ENCODE peak calls at places on chromosomes 11 and 22, in eight cellular contexts. B is EL; Z is T-helper 17 cell; O is sigmoid colon; Q is pancreas; S is OCI-LY7; H is activated CD4-positive, CD25-positive, alpha-beta regulatory T cell; N is activated T-cell treated with anti-CD3 and anti-CD28 coated beads, Interleukin-2, amount 50 U/mL, for 72 hours. F is an unnamed sample.
A peak's percentile ranks its signal among the peaks of the same experiment; 100 is the strongest.

GRCh38 chr11:124307093-124307492 is 6.7 kb downstream of the OR8D1 start:
- DNase-seq in B (no peak), Z (no peak), O (no peak), Q (no peak), S (no peak), H (no peak), N (no peak), F (no peak)

GRCh38 chr11:9535189-9535781 is 38.2 kb upstream of the WEE1 start:
- DNase-seq in B (peak; percentile 81), Z (peak; percentile 74), O (peak; percentile 84), Q (peak; percentile 82), S (peak; percentile 81), H (peak; percentile 78), N (peak; percentile 84), F (peak; percentile 36)

GRCh38 chr11:12077535-12078280 is 32.7 kb upstream of the MICAL2 start:
- DNase-seq in B (peak; percentile 47), Z (no peak), O (no peak), Q (no peak), S (no peak), H (no peak), N (no peak), F (no peak)

GRCh38 chr22:27796118-27796517 is 5.4 kb downstream of the MN1 start:
- DNase-seq in B (no peak), Z (no peak), O (no peak), Q (no peak), S (no peak), H (no peak), N (no peak), F (no peak)

GRCh38 chr11:416757-417621 is 2.2 kb upstream of the SIGIRR start:
- DNase-seq in B (peak; percentile 49), Z (peak; percentile 41), O (no peak), Q (peak; percentile 87), S (no peak), H (no peak), N (peak; percentile 57), F (no peak)

GRCh38 chr22:46113110-46113909 is 37.0 kb upstream of the PPARA start:
- DNase-seq in B (no peak), Z (no peak), O (no peak), Q (no peak), S (no peak), H (no peak), N (no peak), F (no peak)

GRCh38 chr11:17750817-17751165 is 16.2 kb downstream of the KCNC1 start:
- DNase-seq in B (no peak), Z (no peak), O (no peak), Q (no peak), S (no peak), H (no peak), N (no peak), F (no peak)

GRCh38 chr11:12066799-12067508 is 43.4 kb upstream of the MICAL2 start:
- DNase-seq in B (peak; percentile 72), Z (no peak), O (peak; percentile 87), Q (no peak), S (no peak), H (no peak), N (no peak), F (no peak)

GRCh38 chr11:105612766-105613165 is 2.9 kb downstream of the GRIA4 start:
- DNase-seq in B (no peak), Z (no peak), O (no peak), Q (no peak), S (no peak), H (no peak), N (no peak), F (no peak)

GRCh38 chr11:17699157-17700114 is 19.9 kb upstream of the MYOD1 start:
- DNase-seq in B (peak; percentile 16), Z (no peak), O (no peak), Q (no peak), S (no peak), H (no peak), N (no peak), F (peak; percentile 14)

GRCh38 chr11:22466351-22466750 is 128.2 kb downstream of the SLC17A6 start:
- DNase-seq in B (no peak), Z (no peak), O (no peak), Q (no peak), S (no peak), H (no peak), N (no peak), F (no peak)

GRCh38 chr22:22764085-22764484 is 119.7 kb downstream of the GGTLC2 start:
- DNase-seq in B (no peak), Z (no peak), O (no peak), Q (no peak), S (no peak), H (no peak), N (no peak), F (no peak)

GRCh38 chr11:10428453-10428852 is 26.6 kb upstream of the AMPD3 start:
- DNase-seq in B (no peak), Z (no peak), O (no peak), Q (no peak), S (no peak), H (no peak), N (no peak), F (no peak)

GRCh38 chr11:45847908-45848316 is 637 bp downstream of the CRY2 start:
- DNase-seq in B (peak; percentile 64), Z (no peak), O (peak; percentile 80), Q (peak; percentile 47), S (peak; percentile 69), H (no peak), N (peak; percentile 58), F (peak; percentile 46)

GRCh38 chr11:108906329-108906728 is 241.5 kb downstream of the DDX10 start:
- DNase-seq in B (peak; percentile 87), Z (no peak), O (no peak), Q (no peak), S (no peak), H (no peak), N (no peak), F (peak; percentile 65)

GRCh38 chr11:17012712-17013547 is 1.3 kb downstream of the PLEKHA7 start:
- DNase-seq in B (peak; percentile 58), Z (no peak), O (peak; percentile 74), Q (peak; percentile 66), S (no peak), H (no peak), N (no peak), F (peak; percentile 53)

GRCh38 chr11:65381721-65382035 is 768 bp downstream of the SLC25A45 start:
- DNase-seq in B (peak; percentile 57), Z (no peak), O (no peak), Q (no peak), S (peak; percentile 44), H (no peak), N (no peak), F (peak; percentile 68)

GRCh38 chr22:35315141-35315854 is 15.6 kb downstream of the TOM1 start:
- DNase-seq in B (no peak), Z (no peak), O (peak; percentile 76), Q (no peak), S (no peak), H (no peak), N (no peak), F (no peak)

GRCh38 chr11:31236052-31236652 is 133.4 kb downstream of the DCDC1 start:
- DNase-seq in B (peak; percentile 2), Z (no peak), O (no peak), Q (no peak), S (peak; percentile 8), H (no peak), N (no peak), F (no peak)

GRCh38 chr11:133021503-133021902 is 510.8 kb downstream of the OPCML start:
- DNase-seq in B (no peak), Z (no peak), O (no peak), Q (no peak), S (no peak), H (no peak), N (no peak), F (no peak)

GRCh38 chr11:8701891-8702597 is 19.5 kb downstream of the RPL27A start:
- DNase-seq in B (no peak), Z (no peak), O (no peak), Q (no peak), S (no peak), H (no peak), N (no peak), F (no peak)

GRCh38 chr22:19038164-19038546 is 84.1 kb downstream of the DGCR2 start:
- DNase-seq in B (no peak), Z (no peak), O (no peak), Q (no peak), S (no peak), H (no peak), N (no peak), F (no peak)

GRCh38 chr22:38741576-38741975 is 14.2 kb downstream of the SUN2 start:
- DNase-seq in B (no peak), Z (no peak), O (no peak), Q (peak; percentile 14), S (no peak), H (no peak), N (no peak), F (no peak)

GRCh38 chr11:112223125-112223524 is 3.1 kb upstream of the PTS start:
- DNase-seq in B (no peak), Z (no peak), O (no peak), Q (no peak), S (no peak), H (no peak), N (no peak), F (no peak)

GRCh38 chr22:27144345-27144744 is 487.0 kb downstream of the MIAT start:
- DNase-seq in B (no peak), Z (no peak), O (no peak), Q (no peak), S (no peak), H (no peak), N (no peak), F (no peak)

GRCh38 chr11:19646308-19646707 is 66.3 kb upstream of the NAV2 start:
- DNase-seq in B (no peak), Z (no peak), O (no peak), Q (no peak), S (no peak), H (no peak), N (no peak), F (no peak)

GRCh38 chr11:70292166-70292565 is 21.7 kb downstream of the PPFIA1 start:
- DNase-seq in B (no peak), Z (no peak), O (no peak), Q (no peak), S (no peak), H (no peak), N (no peak), F (no peak)

GRCh38 chr22:26756675-26757293 is 99.4 kb downstream of the MIAT start:
- DNase-seq in B (peak; percentile 48), Z (no peak), O (peak; percentile 77), Q (peak; percentile 55), S (no peak), H (peak; percentile 3), N (peak; percentile 52), F (peak; percentile 49)

GRCh38 chr11:1472180-1473005 is 14.2 kb downstream of the MOB2 start:
- DNase-seq in B (no peak), Z (no peak), O (peak; percentile 65), Q (peak; percentile 29), S (no peak), H (no peak), N (no peak), F (no peak)

GRCh38 chr11:12540075-12540685 is 134.0 kb upstream of the TEAD1 start:
- DNase-seq in B (peak; percentile 78), Z (no peak), O (no peak), Q (no peak), S (no peak), H (no peak), N (no peak), F (peak; percentile 58)

GRCh38 chr11:68890490-68891231 is 13.0 kb downstream of the MRPL21 start:
- DNase-seq in B (peak; percentile 91), Z (no peak), O (peak; percentile 92), Q (peak; percentile 64), S (no peak), H (no peak), N (no peak), F (peak; percentile 94)

GRCh38 chr11:80227915-80228314 is 787.1 kb upstream of the TENM4 start:
- DNase-seq in B (no peak), Z (no peak), O (no peak), Q (no peak), S (no peak), H (no peak), N (no peak), F (no peak)

GRCh38 chr11:110077866-110078325 is 15.3 kb upstream of the ZC3H12C start:
- DNase-seq in B (peak; percentile 74), Z (no peak), O (no peak), Q (no peak), S (no peak), H (no peak), N (peak; percentile 56), F (peak; percentile 79)

GRCh38 chr11:131659931-131660330 is 289.5 kb downstream of the NTM start:
- DNase-seq in B (no peak), Z (no peak), O (peak; percentile 48), Q (no peak), S (no peak), H (no peak), N (no peak), F (no peak)

F was measured in brain microvascular endothelial cell.